ENCODE peak calls at places on chromosomes 1 and 21, in nine cellular contexts. O, F, Z, G, R, S, X, L and A are unnamed samples.

GRCh38 chr21:43916076-43916475 is 51.1 kb downstream of the AGPAT3 start:
- DNase-seq in S (no peak), G (no peak), Z (no peak), L (peak), O (no peak), X (no peak), R (no peak), F (no peak), A (peak)

GRCh38 chr1:205199090-205199930 is 12.2 kb downstream of the DSTYK start:
- DNase-seq in G (no peak), O (no peak), X (no peak), L (no peak), R (no peak), F (no peak), Z (peak), S (no peak), A (no peak)

GRCh38 chr1:3070654-3071506 is 1.9 kb downstream of the PRDM16 start:
- DNase-seq in S (no peak), L (peak), O (no peak), X (peak), F (no peak), Z (no peak), R (peak), G (no peak), A (no peak)

GRCh38 chr1:209076688-209077087 is 506.8 kb upstream of the CAMK1G start:
- DNase-seq in R (no peak), X (no peak), G (no peak), F (no peak), O (no peak), L (no peak), S (no peak), Z (no peak), A (no peak)

GRCh38 chr1:30477588-30477987 is 245.8 kb downstream of the MATN1 start:
- DNase-seq in F (no peak), Z (no peak), L (peak), R (no peak), O (no peak), X (no peak), G (no peak), S (no peak), A (no peak)

GRCh38 chr1:32394141-32394889 is at the start of gene BSDC1:
- DNase-seq in X (peak), O (peak), F (peak), Z (peak), L (peak), R (peak), G (peak), S (peak), A (peak)

GRCh38 chr1:3225668-3226067 is 156.7 kb downstream of the PRDM16 start:
- DNase-seq in Z (no peak), R (no peak), X (no peak), O (no peak), G (no peak), L (no peak), F (no peak), S (no peak), A (no peak)

GRCh38 chr1:175512637-175513412 is 230.6 kb downstream of the TNR start:
- DNase-seq in X (no peak), G (no peak), Z (no peak), S (no peak), R (no peak), F (no peak), O (no peak), L (no peak), A (no peak)

GRCh38 chr1:170560681-170561285 is 28.8 kb downstream of the GORAB start:
- DNase-seq in L (no peak), R (no peak), F (no peak), O (no peak), S (no peak), G (no peak), X (no peak), Z (no peak), A (no peak)

GRCh38 chr1:183724350-183725042 is 71.4 kb upstream of the APOBEC4 start:
- DNase-seq in X (peak), F (no peak), L (no peak), R (no peak), G (no peak), S (no peak), O (no peak), Z (no peak), A (no peak)

GRCh38 chr1:162383516-162383915 is 2.0 kb downstream of the C1orf226 start:
- DNase-seq in X (no peak), F (no peak), S (no peak), R (no peak), O (no peak), G (no peak), Z (no peak), L (peak), A (no peak)

GRCh38 chr21:19529031-19529430 is 1125.4 kb upstream of the TMPRSS15 start:
- DNase-seq in O (no peak), R (no peak), G (no peak), F (no peak), X (no peak), S (no peak), Z (no peak), L (no peak), A (no peak)

GRCh38 chr1:20496241-20496661 is 10.2 kb upstream of the CAMK2N1 start:
- DNase-seq in X (no peak), O (peak), R (no peak), G (no peak), F (no peak), L (peak), S (no peak), Z (peak), A (no peak)

GRCh38 chr1:53687426-53687825 is 51.5 kb downstream of the GLIS1 start:
- DNase-seq in R (no peak), X (no peak), O (no peak), S (no peak), L (no peak), Z (no peak), F (no peak), G (no peak), A (no peak)

GRCh38 chr1:196308171-196308570 is 300.1 kb downstream of the KCNT2 start:
- DNase-seq in O (no peak), L (no peak), S (no peak), R (no peak), G (no peak), F (no peak), Z (no peak), X (no peak), A (no peak)

GRCh38 chr1:30675761-30676160 is 47.6 kb downstream of the MATN1 start:
- DNase-seq in O (no peak), G (no peak), R (no peak), X (no peak), L (no peak), S (no peak), F (no peak), Z (no peak), A (no peak)

GRCh38 chr1:48309564-48310082 is 87.1 kb downstream of the SLC5A9 start:
- DNase-seq in F (no peak), L (no peak), O (no peak), S (no peak), R (no peak), X (no peak), Z (no peak), G (no peak), A (no peak)

GRCh38 chr21:27831821-27832569 is 865.1 kb upstream of the ADAMTS5 start:
- DNase-seq in R (no peak), S (peak), G (no peak), O (no peak), Z (no peak), L (no peak), F (no peak), X (no peak), A (no peak)

GRCh38 chr1:10599194-10599861 is 124.6 kb downstream of the PEX14 start:
- DNase-seq in G (no peak), O (peak), Z (peak), F (no peak), S (peak), X (no peak), L (no peak), R (no peak), A (no peak)

GRCh38 chr1:110210604-110211502 is 739 bp downstream of the KCNC4 start:
- DNase-seq in L (peak), O (no peak), Z (no peak), R (peak), G (peak), X (peak), F (peak), S (no peak), A (peak)

GRCh38 chr1:156495401-156496140 is 5.0 kb downstream of the MEF2D start:
- DNase-seq in O (no peak), F (no peak), X (peak), G (peak), S (no peak), L (peak), Z (no peak), R (no peak), A (peak)

GRCh38 chr1:59520759-59521442 is 224.0 kb downstream of the FGGY start:
- DNase-seq in L (peak), R (no peak), Z (peak), G (no peak), X (no peak), S (peak), F (peak), O (peak), A (peak)

GRCh38 chr1:26164036-26164927 is 4.5 kb downstream of the C1orf232 start:
- DNase-seq in L (no peak), Z (no peak), X (peak), R (peak), O (no peak), F (no peak), S (no peak), G (no peak), A (peak)

GRCh38 chr1:184698969-184699368 is 55.7 kb downstream of the EDEM3 start:
- DNase-seq in S (no peak), R (no peak), X (no peak), G (no peak), O (no peak), Z (no peak), F (no peak), L (no peak), A (no peak)

GRCh38 chr1:32345289-32345827 is 9.3 kb upstream of the MARCKSL1 start:
- DNase-seq in L (no peak), O (no peak), R (no peak), G (no peak), Z (no peak), F (no peak), X (no peak), S (no peak), A (peak)

GRCh38 chr1:5586629-5587028 is 405.6 kb downstream of the NPHP4 start:
- DNase-seq in F (no peak), O (no peak), G (peak), Z (no peak), L (no peak), X (no peak), S (no peak), R (no peak), A (no peak)

GRCh38 chr1:241551759-241552638 is 19.8 kb downstream of the KMO start:
- DNase-seq in R (no peak), X (peak), L (no peak), G (no peak), Z (no peak), O (no peak), S (no peak), F (peak), A (no peak)

GRCh38 chr1:36446261-36446660 is 4.0 kb downstream of the OSCP1 start:
- DNase-seq in X (no peak), L (no peak), O (no peak), G (no peak), F (no peak), R (peak), S (no peak), Z (no peak), A (no peak)

GRCh38 chr1:186722711-186723309 is 42.6 kb upstream of the PTGS2 start:
- DNase-seq in R (peak), Z (peak), F (peak), O (peak), G (peak), S (peak), X (no peak), L (no peak), A (no peak)

GRCh38 chr1:183039330-183039729 is 16.1 kb downstream of the LAMC1 start:
- DNase-seq in Z (no peak), X (no peak), S (no peak), F (no peak), O (no peak), L (no peak), R (no peak), G (no peak), A (no peak)

GRCh38 chr1:150970818-150971582 is 3.6 kb downstream of the CERS2 start:
- DNase-seq in F (peak), X (peak), R (peak), O (no peak), S (peak), G (peak), Z (no peak), L (peak), A (peak)

GRCh38 chr1:240310226-240310925 is 218.7 kb downstream of the FMN2 start:
- DNase-seq in S (peak), O (no peak), G (no peak), F (no peak), X (no peak), L (no peak), Z (no peak), R (no peak), A (no peak)

GRCh38 chr21:29080454-29080930 is 7.0 kb upstream of the CCT8 start:
- DNase-seq in G (no peak), S (no peak), R (no peak), O (no peak), Z (no peak), X (no peak), F (no peak), L (no peak), A (no peak)

GRCh38 chr1:155011004-155011416 is 8.4 kb downstream of the ZBTB7B start:
- DNase-seq in O (no peak), R (peak), Z (no peak), G (no peak), F (no peak), L (peak), X (no peak), S (no peak), A (no peak)

GRCh38 chr1:155008015-155008941 is 5.7 kb downstream of the ZBTB7B start:
- DNase-seq in L (no peak), X (peak), O (no peak), R (no peak), S (no peak), G (peak), Z (no peak), F (no peak), A (no peak)

GRCh38 chr1:155010211-155010918 is 7.8 kb downstream of the ZBTB7B start:
- DNase-seq in R (no peak), X (no peak), S (no peak), F (no peak), G (peak), Z (no peak), O (no peak), L (no peak), A (no peak)

GRCh38 chr1:155009221-155009711 is 6.7 kb downstream of the ZBTB7B start:
- DNase-seq in L (no peak), X (no peak), O (no peak), S (no peak), Z (no peak), G (no peak), R (no peak), F (no peak), A (no peak)

GRCh38 chr1:155009742-155010141 is 7.1 kb downstream of the ZBTB7B start:
- DNase-seq in Z (no peak), L (no peak), O (no peak), S (no peak), X (no peak), F (no peak), G (no peak), R (no peak), A (no peak)
- H3K4me3 ChIP-seq in Z (no peak), L (no peak), O (no peak), S (no peak), X (peak), F (no peak), G (peak), R (no peak), A (no peak)

GRCh38 chr1:234721476-234722266 is 111.7 kb upstream of the IRF2BP2 start:
- DNase-seq in L (peak), G (peak), F (peak), R (no peak), X (peak), O (no peak), S (peak), Z (peak), A (peak)

GRCh38 chr1:234724517-234725176 is 114.7 kb upstream of the IRF2BP2 start:
- DNase-seq in S (no peak), L (peak), G (peak), O (no peak), F (peak), X (peak), R (peak), Z (no peak), A (peak)

GRCh38 chr1:234720709-234721436 is 110.9 kb upstream of the IRF2BP2 start:
- DNase-seq in S (no peak), G (no peak), O (no peak), L (no peak), Z (no peak), R (no peak), F (no peak), X (no peak), A (no peak)

GRCh38 chr1:234722904-234723588 is 113.1 kb upstream of the IRF2BP2 start:
- DNase-seq in S (peak), G (peak), F (peak), X (peak), O (peak), Z (peak), L (peak), R (no peak), A (peak)

DNA sequence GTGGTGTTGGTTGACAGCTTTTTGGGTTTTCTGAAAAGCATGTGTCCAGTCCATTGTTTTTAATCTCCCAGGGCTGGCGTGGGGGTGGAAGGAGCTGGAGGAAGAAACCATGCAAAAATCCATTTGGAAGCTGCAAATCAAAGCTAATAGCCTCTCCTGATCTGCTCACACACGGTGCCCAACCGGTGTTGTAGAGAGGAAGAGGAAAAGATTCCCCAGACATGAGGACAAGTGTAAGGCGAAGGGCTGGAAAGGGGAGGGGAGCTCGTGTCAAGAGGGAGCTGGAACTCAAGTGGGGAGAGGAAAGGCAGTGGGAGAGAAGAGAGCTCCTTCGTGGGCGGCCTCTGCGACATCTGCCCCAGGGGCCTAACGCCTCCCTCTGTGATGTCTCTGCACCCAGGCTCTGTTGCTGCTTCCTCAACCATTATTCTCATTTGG is 112.3 kb upstream of the IRF2BP2 start:
- DNase-seq in F (peak), Z (no peak), S (no peak), O (no peak), L (peak), R (no peak), G (no peak), X (no peak), A (peak)
- H3K4me3 ChIP-seq in F (no peak), Z (no peak), S (peak), O (no peak), L (peak), R (no peak), G (no peak), X (peak), A (no peak)

GRCh38 chr1:90201467-90202358 is 206.8 kb downstream of the ZNF326 start:
- DNase-seq in F (no peak), L (no peak), S (peak), O (no peak), X (no peak), G (no peak), R (no peak), Z (no peak), A (no peak)
- H3K4me3 ChIP-seq in F (no peak), L (no peak), S (peak), O (no peak), X (no peak), G (no peak), R (no peak), Z (no peak), A (no peak)

GRCh38 chr1:198701250-198701649 is 62.4 kb downstream of the PTPRC start:
- DNase-seq in L (no peak), G (no peak), X (no peak), R (no peak), F (no peak), O (no peak), S (no peak), Z (no peak), A (no peak)
- H3K4me3 ChIP-seq in L (no peak), G (no peak), X (no peak), R (no peak), F (no peak), O (no peak), S (no peak), Z (no peak), A (no peak)